ENCODE peak calls at places on chromosomes 1 and 21, in four cellular contexts. P is K562, C is HepG2, A is GM12878. W is an unnamed sample.

GRCh38 chr1:11858968-11859871 is 475 bp upstream of the NPPB start:
- DNase-seq in P (peak), C (peak), A (no peak), W (peak)

GRCh38 chr1:242754061-242754648 is 229.7 kb upstream of the PLD5 start:
- DNase-seq in P (no peak), C (no peak), A (no peak), W (no peak)

GRCh38 chr1:65323246-65323645 is 13.9 kb downstream of the DNAJC6 start:
- DNase-seq in P (no peak), C (no peak), A (no peak), W (no peak)

GRCh38 chr1:53410100-53410541 is 49.1 kb upstream of the DMRTB1 start:
- DNase-seq in P (no peak), C (no peak), A (peak), W (no peak)

GRCh38 chr21:15669247-15669646 is 60.5 kb upstream of the USP25 start:
- DNase-seq in P (no peak), C (no peak), A (no peak), W (no peak)

GRCh38 chr1:162561616-162562451 is at the start of gene UAP1:
- DNase-seq in P (no peak), C (no peak), A (no peak), W (no peak)

GRCh38 chr1:23196627-23197328 is 20.5 kb downstream of the HTR1D start:
- DNase-seq in P (no peak), C (no peak), A (no peak), W (peak)

GRCh38 chr1:66403031-66403731 is 130.8 kb upstream of the SGIP1 start:
- DNase-seq in P (no peak), C (no peak), A (no peak), W (no peak)

GRCh38 chr1:15885269-15885668 is 37.8 kb downstream of the SPEN start:
- DNase-seq in P (no peak), C (no peak), A (no peak), W (no peak)

GRCh38 chr1:26771643-26772321 is 16.0 kb upstream of the PIGV start:
- DNase-seq in P (peak), C (peak), A (no peak), W (peak)

GRCh38 chr1:160130939-160131338 is 15.4 kb downstream of the ATP1A2 start:
- DNase-seq in P (no peak), C (no peak), A (no peak), W (peak)

GRCh38 chr1:157932082-157932481 is 61.4 kb upstream of the KIRREL1 start:
- DNase-seq in P (peak), C (no peak), A (no peak), W (peak)

GRCh38 chr1:27031235-27032118 is 18.8 kb upstream of the TENT5B start:
- DNase-seq in P (no peak), C (no peak), A (no peak), W (no peak)

GRCh38 chr1:114156538-114157274 is 3.0 kb upstream of the SYT6 start:
- DNase-seq in P (no peak), C (no peak), A (no peak), W (no peak)

GRCh38 chr1:89609781-89610456 is 23.0 kb upstream of the LRRC8C start:
- DNase-seq in P (no peak), C (peak), A (no peak), W (no peak)

GRCh38 chr21:37451446-37451845 is 84.9 kb downstream of the DYRK1A start:
- DNase-seq in P (peak), C (no peak), A (no peak), W (no peak)

GRCh38 chr1:19068639-19069276 is 112.3 kb upstream of the IFFO2 start:
- DNase-seq in P (peak), C (no peak), A (no peak), W (no peak)

GRCh38 chr21:40016667-40017066 is 149.4 kb downstream of the PCP4 start:
- DNase-seq in P (no peak), C (no peak), A (no peak), W (no peak)

GRCh38 chr1:221712198-221712684 is 29.6 kb downstream of the DUSP10 start:
- DNase-seq in P (peak), C (no peak), A (no peak), W (peak)
- TF ChIP-seq CEBPB in P (no peak), C (no peak), A (no peak), W (no peak)

GRCh38 chr1:204029016-204029415 is 43.9 kb upstream of the SOX13 start:
- DNase-seq in P (no peak), C (no peak), A (no peak), W (no peak)

GRCh38 chr1:204033321-204033720 is 39.6 kb upstream of the SOX13 start:
- DNase-seq in P (no peak), C (no peak), A (no peak), W (no peak)

GRCh38 chr1:204036882-204037645 is 35.9 kb upstream of the SOX13 start:
- DNase-seq in P (no peak), C (no peak), A (no peak), W (peak)

GRCh38 chr1:204031098-204031710 is 41.7 kb upstream of the SOX13 start:
- DNase-seq in P (no peak), C (no peak), A (no peak), W (no peak)

DNA sequence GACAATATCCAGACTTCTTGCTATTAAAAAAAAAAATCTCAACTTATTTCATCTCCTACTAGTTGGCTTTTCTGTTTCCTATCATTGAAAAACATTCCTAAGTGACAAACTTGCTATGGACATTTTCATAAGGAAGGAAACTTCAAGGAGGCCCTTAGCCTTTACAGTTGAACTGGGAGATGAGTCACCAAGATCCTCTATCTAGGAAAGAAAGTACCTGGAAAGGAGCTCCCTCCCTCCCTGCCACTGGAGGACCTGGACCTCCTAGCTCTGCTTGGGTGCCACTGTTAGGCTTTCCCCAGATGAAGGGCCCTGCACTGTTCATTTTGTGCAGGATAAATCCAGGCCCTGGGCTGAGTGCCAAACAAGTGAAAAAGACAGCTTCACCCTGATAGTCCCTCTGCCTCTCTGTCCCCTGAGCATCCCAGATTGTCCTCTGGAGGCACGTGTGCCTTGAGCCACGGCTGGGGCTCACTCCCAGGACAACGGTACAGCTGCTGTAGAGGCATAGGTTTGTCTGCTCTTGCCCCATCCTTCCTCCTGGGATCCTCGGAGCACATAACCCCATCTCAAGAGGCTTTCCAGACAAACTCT is 40.2 kb upstream of the SOX13 start:
- DNase-seq in P (no peak), C (no peak), A (no peak), W (no peak)
- TF ChIP-seq ESRRA in P (no peak), C (no peak), A (no peak), W (no peak)

GRCh38 chr1:224616761-224617409 is 768 bp downstream of the CNIH3 start:
- DNase-seq in P (no peak), C (no peak), A (no peak), W (no peak)
- TF ChIP-seq MYC in P (no peak), C (no peak), A (no peak), W (no peak)

GRCh38 chr1:35247256-35247655 is 21.3 kb upstream of the ZMYM4 start:
- DNase-seq in P (no peak), C (no peak), A (no peak), W (no peak)

DNA sequence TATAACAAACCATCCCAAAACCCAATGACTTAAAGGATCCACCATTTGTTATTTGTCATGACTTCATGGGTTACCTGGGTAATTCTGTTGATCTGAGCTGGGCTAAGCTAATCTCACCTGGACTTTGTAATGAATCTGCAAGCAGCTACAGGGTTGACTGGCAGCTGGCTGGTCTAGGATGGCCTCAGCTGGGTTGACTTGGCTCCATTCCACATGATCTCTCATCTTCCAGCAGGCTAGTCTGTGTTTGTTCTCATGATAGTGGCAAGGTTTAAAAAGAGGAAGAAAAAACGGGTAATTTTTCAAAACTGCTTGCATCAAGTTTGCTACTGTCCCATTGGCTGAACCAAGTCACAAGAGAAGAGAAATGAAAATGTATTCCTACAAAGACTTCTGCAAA is 24.8 kb upstream of the ZMYM4 start:
- DNase-seq in P (no peak), C (peak), A (no peak), W (no peak)
- TF ChIP-seq CEBPB in P (no peak), C (no peak), A (no peak), W (no peak)

GRCh38 chr1:204445860-204446412 is 34.3 kb upstream of the PPP1R15B start:
- DNase-seq in P (peak), C (peak), A (no peak), W (peak)
- TF ChIP-seq ESRRA in P (no peak), C (no peak), A (no peak), W (no peak)

DNA sequence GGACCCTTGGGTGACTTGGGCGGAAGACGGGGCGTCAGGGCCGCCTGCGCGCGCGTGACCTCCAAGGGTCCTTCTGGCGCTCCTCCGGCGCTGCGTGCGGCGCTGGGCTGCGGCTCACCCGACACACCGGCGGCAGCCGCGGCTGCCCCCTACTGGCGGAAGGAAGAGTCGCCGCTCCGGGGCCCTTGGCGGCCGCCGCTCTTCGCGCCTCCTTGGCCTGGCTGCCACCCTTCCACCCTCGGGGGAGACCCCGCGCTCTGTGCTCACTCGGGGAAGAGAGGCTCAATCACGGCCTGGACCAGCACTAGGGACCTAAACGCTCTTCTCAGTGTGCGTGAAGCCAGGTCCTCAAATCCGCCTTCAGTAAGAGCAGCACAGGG is 89.7 kb downstream of the DMRTA2 start:
- DNase-seq in P (peak), C (no peak), A (no peak), W (peak)
- TF ChIP-seq MYC in P (peak), C (no peak), A (no peak), W (no peak)

W was measured in A549.